ENCODE peak calls at places on chromosomes 16 and 17, in ten cellular contexts. W is H4; E is NCI-H2081; Q is GM23248; Y is iris pigment epithelial cell; F is activated naive CD8-positive, alpha-beta T cell treated with anti-CD3 and anti-CD28 coated beads for 36 hours; Z is body of pancreas; D is renal cortical epithelial cell; G is sigmoid colon; L is A549. S is an unnamed sample.

GRCh38 chr17:80195671-80196529 is 24.2 kb downstream of the SGSH start:
- DNase-seq in Y (no peak), Z (no peak), F (peak), G (no peak), L (no peak), Q (peak), D (no peak), E (no peak), W (no peak), S (no peak)

GRCh38 chr17:4949321-4950074 is 1.2 kb upstream of the PFN1 start:
- DNase-seq in E (peak), D (peak), L (peak), Q (peak), Y (peak), F (peak), W (peak), G (peak), Z (peak), S (peak)

GRCh38 chr17:31495049-31495885 is 103.8 kb downstream of the RAB11FIP4 start:
- DNase-seq in G (no peak), E (peak), D (peak), W (peak), Q (no peak), Y (no peak), L (no peak), Z (peak), F (no peak), S (no peak)

GRCh38 chr16:30121741-30122620 is 1.0 kb downstream of the MAPK3 start:
- DNase-seq in Y (peak), E (no peak), G (peak), D (no peak), W (no peak), L (no peak), Q (peak), F (no peak), Z (peak), S (no peak)

GRCh38 chr17:50028207-50029120 is 27.4 kb upstream of the ITGA3 start:
- DNase-seq in W (peak), Y (no peak), F (no peak), E (no peak), Q (peak), L (peak), D (peak), G (no peak), Z (peak), S (peak)

GRCh38 chr16:49023095-49023494 is 258.5 kb downstream of the CBLN1 start:
- DNase-seq in Q (peak), G (no peak), L (no peak), D (peak), Z (peak), F (no peak), E (no peak), W (peak), Y (peak), S (no peak)

GRCh38 chr16:4465977-4466779 is 8.2 kb downstream of the NMRAL1 start:
- DNase-seq in L (no peak), W (no peak), E (no peak), F (peak), Z (peak), Y (no peak), D (no peak), Q (no peak), G (no peak), S (no peak)

GRCh38 chr17:41442772-41443171 is 2.0 kb upstream of the KRT38 start:
- DNase-seq in G (no peak), W (no peak), Q (peak), D (peak), E (no peak), L (no peak), F (no peak), Z (no peak), Y (peak), S (no peak)

GRCh38 chr17:60496051-60496450 is 30.0 kb downstream of the APPBP2 start:
- DNase-seq in W (no peak), Z (no peak), E (no peak), L (no peak), D (peak), F (no peak), G (no peak), Q (peak), Y (no peak), S (no peak)

GRCh38 chr16:57906385-57907316 is 64.3 kb downstream of the CNGB1 start:
- DNase-seq in Y (peak), D (no peak), W (no peak), E (no peak), F (peak), G (no peak), Z (no peak), Q (peak), L (no peak), S (no peak)

GRCh38 chr17:19365499-19365817 is 2.9 kb upstream of the B9D1 start:
- DNase-seq in Z (no peak), L (no peak), Y (no peak), G (no peak), E (no peak), Q (no peak), W (no peak), D (no peak), F (no peak), S (no peak)

GRCh38 chr16:4273858-4274291 is 1.1 kb upstream of the TFAP4 start:
- DNase-seq in L (peak), Y (no peak), G (peak), Q (peak), D (no peak), F (peak), Z (peak), W (no peak), E (no peak), S (no peak)

GRCh38 chr17:14471052-14471451 is 170.2 kb downstream of the HS3ST3B1 start:
- DNase-seq in E (no peak), L (peak), F (no peak), G (no peak), D (no peak), W (peak), Y (peak), Q (peak), Z (no peak), S (peak)

GRCh38 chr17:64259922-64260321 is 3.1 kb downstream of the TEX2 start:
- DNase-seq in W (no peak), Q (peak), D (peak), L (no peak), F (no peak), G (no peak), Y (peak), Z (peak), E (no peak), S (no peak)

GRCh38 chr17:81976332-81977210 is 858 bp upstream of the ASPSCR1 start:
- DNase-seq in Y (no peak), Z (peak), E (no peak), W (no peak), L (no peak), G (no peak), F (peak), D (no peak), Q (peak), S (no peak)

GRCh38 chr16:86092586-86093480 is 193.9 kb downstream of the IRF8 start:
- DNase-seq in W (no peak), F (no peak), G (peak), L (no peak), D (no peak), Y (no peak), E (no peak), Z (no peak), Q (no peak), S (no peak)

GRCh38 chr16:86515420-86515779 is 5.1 kb downstream of the FOXF1 start:
- DNase-seq in Q (no peak), W (no peak), E (no peak), D (no peak), G (peak), Z (no peak), L (no peak), Y (peak), F (no peak), S (no peak)

GRCh38 chr16:1125471-1125870 is 27.4 kb upstream of the CACNA1H start:
- DNase-seq in Q (peak), D (peak), L (no peak), Y (peak), E (no peak), G (peak), W (peak), F (peak), Z (peak), S (no peak)

GRCh38 chr16:16821261-16821660 is 442.3 kb downstream of the NPIPA7 start:
- DNase-seq in G (no peak), D (no peak), Z (no peak), W (no peak), E (no peak), L (no peak), F (no peak), Y (no peak), Q (no peak), S (no peak)

GRCh38 chr17:44899074-44899782 is at the start of gene EFTUD2:
- DNase-seq in G (peak), E (peak), Z (peak), F (peak), L (peak), D (peak), Q (peak), W (peak), Y (peak), S (peak)

GRCh38 chr16:73006021-73006420 is 41.9 kb downstream of the ZFHX3 start:
- DNase-seq in L (no peak), G (no peak), Z (no peak), Q (peak), E (no peak), D (no peak), W (no peak), F (no peak), Y (no peak), S (no peak)

GRCh38 chr16:4347765-4348509 is 3.2 kb downstream of the PAM16 start:
- DNase-seq in E (no peak), Z (no peak), Y (no peak), F (no peak), Q (no peak), D (no peak), W (no peak), G (peak), L (no peak), S (no peak)

GRCh38 chr16:12627394-12627793 is 176.3 kb downstream of the CPPED1 start:
- DNase-seq in E (no peak), Y (no peak), F (no peak), Z (no peak), Q (no peak), G (no peak), L (no peak), D (no peak), W (no peak), S (no peak)

GRCh38 chr17:77796201-77796860 is 162.2 kb upstream of the TNRC6C start:
- DNase-seq in E (no peak), G (peak), F (no peak), Z (no peak), L (no peak), W (no peak), Y (no peak), Q (peak), D (no peak), S (no peak)

GRCh38 chr16:81277681-81278080 is 37.1 kb upstream of the GAN start:
- DNase-seq in F (no peak), W (no peak), D (peak), E (no peak), G (no peak), Q (no peak), Y (no peak), L (no peak), Z (no peak), S (no peak)

GRCh38 chr17:75250009-75250471 is 11.4 kb downstream of the GGA3 start:
- DNase-seq in G (no peak), E (no peak), Y (peak), W (no peak), D (peak), L (no peak), Q (peak), F (peak), Z (no peak), S (no peak)

GRCh38 chr17:81294512-81295030 is 536 bp downstream of the SLC38A10 start:
- DNase-seq in D (no peak), E (no peak), F (peak), W (no peak), G (peak), Q (peak), L (peak), Z (peak), Y (peak), S (no peak)

GRCh38 chr17:7667616-7668406 is 17.1 kb downstream of the ATP1B2 start:
- DNase-seq in D (no peak), Y (no peak), Z (no peak), Q (no peak), F (no peak), G (no peak), W (no peak), E (no peak), L (no peak), S (no peak)

GRCh38 chr16:1196494-1196893 is 28.6 kb downstream of the TPSG1 start:
- DNase-seq in D (no peak), E (no peak), L (no peak), F (no peak), W (no peak), Y (no peak), G (no peak), Q (no peak), Z (no peak), S (no peak)

GRCh38 chr17:1627219-1627986 is 1.2 kb downstream of the SLC43A2 start:
- DNase-seq in L (no peak), G (no peak), Z (peak), F (no peak), Y (no peak), D (no peak), E (no peak), W (no peak), Q (no peak), S (no peak)

GRCh38 chr16:59249049-59249448 is 514.9 kb upstream of the GOT2 start:
- DNase-seq in Y (no peak), Q (no peak), W (no peak), G (no peak), D (no peak), F (no peak), E (no peak), Z (no peak), L (no peak), S (no peak)

GRCh38 chr17:56478836-56479447 is 114.6 kb upstream of the NOG start:
- DNase-seq in Q (peak), E (no peak), W (peak), Y (peak), Z (peak), F (peak), L (peak), D (peak), G (no peak), S (no peak)

GRCh38 chr17:76273435-76273921 is 8.3 kb downstream of the UBALD2 start:
- DNase-seq in E (no peak), F (no peak), Q (no peak), G (no peak), L (no peak), Y (no peak), W (no peak), D (no peak), Z (no peak), S (no peak)

GRCh38 chr17:31724026-31724425 is 135.0 kb downstream of the COPRS start:
- DNase-seq in E (no peak), G (no peak), F (no peak), D (peak), Z (no peak), L (no peak), Y (peak), Q (peak), W (peak), S (peak)

GRCh38 chr17:70820276-70820675 is 650.9 kb downstream of the KCNJ2 start:
- DNase-seq in G (no peak), L (no peak), Q (peak), Y (no peak), Z (no peak), F (no peak), W (no peak), D (no peak), E (no peak), S (no peak)

GRCh38 chr17:18278867-18279266 is 18.4 kb downstream of the MIEF2 start:
- DNase-seq in F (no peak), W (no peak), Q (peak), G (no peak), Y (peak), E (no peak), D (no peak), Z (no peak), L (no peak), S (no peak)

GRCh38 chr17:5703736-5704135 is 119.4 kb upstream of the NLRP1 start:
- DNase-seq in L (no peak), F (no peak), E (no peak), W (no peak), D (no peak), Q (no peak), Z (no peak), Y (no peak), G (no peak), S (peak)

S was measured in SJSA1.